ENCODE peak calls at places on chromosomes 12 and 14, in four cellular contexts. G is A549, K is substantia nigra, Q is breast epithelium. D is an unnamed sample.

GRCh38 chr12:14629832-14630688 is 62.4 kb upstream of the PLBD1 start:
- DNase-seq in G (peak; percentile 63), Q (peak; percentile 63), K (peak; percentile 57), D (peak; percentile 46)

GRCh38 chr12:62726471-62726980 is 208.4 kb downstream of the PPM1H start:
- DNase-seq in K (no peak), G (no peak), Q (no peak), D (no peak)

GRCh38 chr14:20622816-20623291 is 18.6 kb downstream of the OR6S1 start:
- DNase-seq in K (no peak), G (no peak), Q (no peak), D (no peak)

GRCh38 chr12:96070670-96071279 is 35.4 kb upstream of the LTA4H start:
- DNase-seq in G (no peak), K (no peak), Q (no peak), D (no peak)

GRCh38 chr14:88831285-88831684 is 6.8 kb downstream of the TTC8 start:
- DNase-seq in K (no peak), Q (no peak), G (no peak), D (no peak)

GRCh38 chr14:72416892-72417291 is 477.0 kb downstream of the DPF3 start:
- DNase-seq in K (no peak), Q (no peak), G (peak; percentile 25), D (no peak)

GRCh38 chr14:30681752-30682355 is 59.7 kb downstream of the SCFD1 start:
- DNase-seq in K (no peak), G (peak; percentile 8), Q (no peak), D (no peak)

GRCh38 chr14:64234877-64235651 is 59.1 kb downstream of the ESR2 start:
- DNase-seq in Q (peak; percentile 62), G (no peak), K (no peak), D (peak; percentile 26)

GRCh38 chr12:82359115-82359478 is 768 bp downstream of the METTL25 start:
- DNase-seq in K (no peak), G (no peak), Q (no peak), D (peak; percentile 22)

GRCh38 chr12:111645433-111645832 is 40.3 kb downstream of the BRAP start:
- DNase-seq in G (no peak), K (no peak), Q (no peak), D (no peak)

GRCh38 chr14:92747701-92748258 is 647 bp downstream of the LGMN start:
- DNase-seq in Q (no peak), G (no peak), K (no peak), D (no peak)

GRCh38 chr12:66168410-66168809 is 1.4 kb downstream of the TMBIM4 start:
- DNase-seq in G (no peak), Q (no peak), K (no peak), D (no peak)

GRCh38 chr12:66247741-66248140 is 54.6 kb upstream of the HELB start:
- DNase-seq in G (no peak), Q (no peak), K (no peak), D (no peak)

GRCh38 chr12:26226629-26227375 is 31.4 kb downstream of the SSPN start:
- DNase-seq in G (no peak), K (peak; percentile 79), Q (no peak), D (no peak)

GRCh38 chr14:75459099-75459741 is 31.4 kb downstream of the JDP2 start:
- DNase-seq in Q (peak; percentile 68), G (no peak), K (peak; percentile 56), D (peak; percentile 84)

GRCh38 chr12:857611-858010 is 91.9 kb downstream of the RAD52 start:
- DNase-seq in G (peak; percentile 44), K (no peak), Q (no peak), D (peak; percentile 80)

GRCh38 chr12:12081836-12082497 is 11.2 kb downstream of the BCL2L14 start:
- DNase-seq in Q (no peak), K (no peak), G (peak; percentile 73), D (no peak)

GRCh38 chr12:67193705-67194104 is 75.5 kb upstream of the CAND1 start:
- DNase-seq in Q (no peak), G (no peak), K (no peak), D (no peak)

GRCh38 chr14:95993768-95994592 is 45.2 kb upstream of the C14orf132 start:
- DNase-seq in K (peak; percentile 15), Q (no peak), G (peak; percentile 41), D (no peak)

GRCh38 chr14:96631030-96631429 is 128.8 kb downstream of the PAPOLA start:
- DNase-seq in Q (no peak), K (no peak), G (no peak), D (no peak)

GRCh38 chr12:104215638-104216297 is at the start of gene TXNRD1:
- DNase-seq in G (peak; percentile 93), Q (peak; percentile 70), K (peak; percentile 17), D (peak; percentile 77)

GRCh38 chr14:59483360-59483759 is 848 bp downstream of the L3HYPDH start:
- DNase-seq in G (peak; percentile 25), Q (no peak), K (no peak), D (no peak)

GRCh38 chr12:56160894-56161667 is 2.9 kb downstream of the MYL6 start:
- DNase-seq in G (no peak), K (no peak), Q (no peak), D (no peak)

GRCh38 chr12:113325938-113326337 is 9.0 kb downstream of the SLC8B1 start:
- DNase-seq in Q (no peak), K (no peak), G (no peak), D (no peak)

GRCh38 chr12:75650989-75651695 is 139.7 kb upstream of the KRR1 start:
- DNase-seq in Q (no peak), G (no peak), K (no peak), D (no peak)

GRCh38 chr14:24365600-24366374 is 2.2 kb upstream of the NFATC4 start:
- DNase-seq in K (peak; percentile 35), G (peak; percentile 33), Q (peak; percentile 90), D (peak; percentile 61)

GRCh38 chr14:93281937-93282336 is 50.9 kb downstream of the BTBD7 start:
- DNase-seq in K (no peak), G (no peak), Q (no peak), D (no peak)

GRCh38 chr14:98743536-98743935 is 528.5 kb downstream of the BCL11B start:
- DNase-seq in K (no peak), G (no peak), Q (no peak), D (no peak)

DNA sequence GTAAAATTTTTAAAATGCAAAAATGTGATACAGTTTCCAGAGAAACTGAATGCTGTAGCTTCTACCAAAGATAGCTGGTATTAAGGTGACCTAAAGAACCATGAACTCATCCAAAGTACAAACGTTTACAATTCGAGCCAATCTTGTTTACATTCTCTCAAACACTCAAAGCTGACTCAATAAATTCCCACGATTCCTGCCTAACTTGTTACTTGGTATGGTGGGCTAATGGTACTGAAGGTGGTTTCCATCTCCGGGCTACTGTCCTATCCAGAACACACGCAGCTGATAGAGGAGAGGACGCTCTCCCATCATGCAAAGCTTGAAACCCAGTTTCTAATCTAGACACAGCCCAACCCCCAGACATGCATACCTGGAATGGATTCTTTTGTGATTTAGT is 31.5 kb downstream of the RAD9B start:
- DNase-seq in G (no peak), K (no peak), Q (no peak), D (no peak)
- H3K27ac ChIP-seq in G (no peak overlapping the region), K (no peak overlapping the region), Q (no peak overlapping the region), D (peak overlapping the region; percentile 89)

GRCh38 chr12:6869049-6870021 is 2.0 kb downstream of the TPI1 start:
- DNase-seq in Q (peak; percentile 83), K (peak; percentile 67), G (peak; percentile 82), D (peak; percentile 82)
- H3K27ac ChIP-seq in Q (peak overlapping the region; percentile 95), K (no peak overlapping the region), G (peak overlapping the region; percentile 97), D (peak overlapping the region; percentile 100)

GRCh38 chr12:71904629-71905028 is 34.0 kb upstream of the TPH2 start:
- DNase-seq in K (no peak), G (no peak), Q (no peak), D (no peak)
- H3K27ac ChIP-seq in K (no peak overlapping the region), G (no peak overlapping the region), Q (no peak overlapping the region), D (no peak overlapping the region)

DNA sequence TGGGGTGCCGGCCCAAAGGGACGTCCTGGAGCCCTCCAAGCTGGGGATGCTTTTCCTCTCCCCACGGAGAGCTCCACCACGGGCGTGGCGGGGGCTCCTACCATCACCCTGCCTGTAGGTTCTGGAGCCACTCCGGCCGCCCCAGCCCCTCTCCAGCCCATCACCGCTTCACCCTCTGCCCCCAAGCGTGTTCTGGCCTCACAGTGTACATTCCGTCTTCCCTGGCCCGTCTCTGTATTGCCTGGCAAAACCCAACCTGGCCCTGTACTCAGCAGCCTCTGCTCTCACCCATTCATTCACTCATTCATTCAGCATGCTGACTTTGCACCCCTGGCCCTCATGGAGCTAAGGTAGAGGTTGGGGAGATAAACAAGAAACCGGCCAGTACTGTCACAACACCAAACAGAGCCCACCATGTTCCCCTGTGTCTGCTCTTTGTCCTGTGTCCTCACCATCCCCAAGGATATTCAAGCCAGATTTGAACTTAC is 20.3 kb downstream of the SLC25A29 start:
- DNase-seq in G (no peak), Q (no peak), K (no peak), D (no peak)
- H3K27ac ChIP-seq in G (peak overlapping the region; percentile 100), Q (peak overlapping the region; percentile 93), K (peak overlapping the region; percentile 90), D (peak overlapping the region; percentile 88)

GRCh38 chr14:22383515-22384166 is 205.4 kb downstream of the DAD1 start:
- DNase-seq in Q (no peak), G (no peak), K (no peak), D (no peak)

GRCh38 chr14:22380511-22381455 is 208.2 kb downstream of the DAD1 start:
- DNase-seq in Q (no peak), G (no peak), K (no peak), D (no peak)

GRCh38 chr14:22382955-22383354 is 206.1 kb downstream of the DAD1 start:
- DNase-seq in G (no peak), K (no peak), Q (no peak), D (no peak)

GRCh38 chr14:22381751-22382150 is 207.3 kb downstream of the DAD1 start:
- DNase-seq in K (no peak), G (no peak), Q (no peak), D (no peak)

GRCh38 chr14:22382395-22382794 is 206.6 kb downstream of the DAD1 start:
- DNase-seq in G (no peak), Q (no peak), K (no peak), D (no peak)
- H3K27ac ChIP-seq in G (no peak overlapping the region), Q (no peak overlapping the region), K (no peak overlapping the region), D (no peak overlapping the region)

D was measured in gastrocnemius medialis.